ENCODE peak calls at places on chromosome 19, in seven cellular contexts. H is neural progenitor cell; L is stomach; B is effector memory CD4-positive, alpha-beta T cell; T is hypothalamus; C is A549; G is AG04450. X is an unnamed sample.

GRCh38 chr19:49555600-49556411 is 24.6 kb downstream of the NOSIP start:
- DNase-seq in H (peak; percentile 97), L (peak; percentile 54), B (peak; percentile 55), T (no peak), C (peak; percentile 72), G (no peak), X (peak; percentile 71)

GRCh38 chr19:12783849-12784393 is 7.4 kb upstream of the JUNB start:
- DNase-seq in H (no peak), L (no peak), B (no peak), T (peak; percentile 30), C (no peak), G (no peak), X (no peak)

GRCh38 chr19:41595258-41595889 is 19.4 kb downstream of the CEACAM21 start:
- DNase-seq in H (peak; percentile 35), L (peak; percentile 53), B (peak; percentile 23), T (peak; percentile 0), C (peak; percentile 92), G (peak; percentile 6), X (peak; percentile 70)

GRCh38 chr19:32651729-32652140 is 23.2 kb downstream of the ANKRD27 start:
- DNase-seq in H (peak; percentile 81), L (peak; percentile 30), B (no peak), T (peak; percentile 38), C (peak; percentile 44), G (no peak), X (no peak)

GRCh38 chr19:48419158-48419920 is 25.9 kb downstream of the GRIN2D start:
- DNase-seq in H (peak; percentile 85), L (peak; percentile 49), B (peak; percentile 60), T (peak; percentile 12), C (no peak), G (no peak), X (peak; percentile 43)

GRCh38 chr19:8610041-8610927 is at the start of gene ADAMTS10:
- DNase-seq in H (peak; percentile 74), L (no peak), B (peak; percentile 10), T (peak; percentile 41), C (no peak), G (no peak), X (peak; percentile 52)

GRCh38 chr19:14479985-14480694 is 5.0 kb upstream of the PTGER1 start:
- DNase-seq in H (peak; percentile 82), L (peak; percentile 55), B (peak; percentile 44), T (no peak), C (peak; percentile 60), G (no peak), X (peak; percentile 60)

GRCh38 chr19:40785526-40785925 is 7.5 kb downstream of the RAB4B start:
- DNase-seq in H (no peak), L (no peak), B (no peak), T (no peak), C (no peak), G (no peak), X (no peak)

GRCh38 chr19:18846862-18847515 is 15.2 kb downstream of the UPF1 start:
- DNase-seq in H (peak; percentile 91), L (peak; percentile 80), B (peak; percentile 20), T (peak; percentile 63), C (peak; percentile 68), G (peak; percentile 53), X (peak; percentile 51)